ENCODE peak calls at places on chromosome 13, in seven cellular contexts. W is CD8-positive, alpha-beta memory T cell; A is HFF-Myc; G is choroid plexus epithelial cell; B is HCEC 1CT; V is body of pancreas; E is mucosa of gallbladder. I is an unnamed sample.

GRCh38 chr13:95603887-95604533 is 40.5 kb downstream of the DZIP1 start:
- DNase-seq in W (no peak), A (no peak), G (peak; percentile 65), B (peak; percentile 16), V (peak; percentile 73), E (peak; percentile 73), I (peak; percentile 76)

GRCh38 chr13:109159650-109160309 is 530.4 kb downstream of the MYO16 start:
- DNase-seq in W (no peak), A (no peak), G (no peak), B (no peak), V (no peak), E (no peak), I (no peak)

GRCh38 chr13:98976338-98976737 is 1.5 kb downstream of the DOCK9 start:
- DNase-seq in W (no peak), A (no peak), G (peak; percentile 82), B (peak; percentile 27), V (no peak), E (no peak), I (no peak)

GRCh38 chr13:20134732-20135131 is 26.1 kb downstream of the GJA3 start:
- DNase-seq in W (no peak), A (no peak), G (no peak), B (no peak), V (no peak), E (no peak), I (no peak)

GRCh38 chr13:29959086-29959485 is 108.7 kb upstream of the UBL3 start:
- DNase-seq in W (no peak), A (no peak), G (no peak), B (no peak), V (no peak), E (no peak), I (no peak)

GRCh38 chr13:34571716-34572115 is 370.4 kb upstream of the NBEA start:
- DNase-seq in W (no peak), A (no peak), G (no peak), B (no peak), V (no peak), E (no peak), I (no peak)

GRCh38 chr13:30466358-30466714 is 600 bp upstream of the HMGB1 start:
- DNase-seq in W (no peak), A (no peak), G (peak; percentile 34), B (peak; percentile 57), V (no peak), E (no peak), I (no peak)

GRCh38 chr13:99971576-99972189 is at the start of gene ZIC5:
- DNase-seq in W (no peak), A (no peak), G (peak; percentile 73), B (no peak), V (no peak), E (no peak), I (no peak)

GRCh38 chr13:26053418-26053980 is 1.7 kb upstream of the SHISA2 start:
- DNase-seq in W (no peak), A (no peak), G (no peak), B (no peak), V (no peak), E (no peak), I (no peak)

I was measured in thyroid gland.